ENCODE peak calls at places on chromosomes 16 and 17, in six cellular contexts. One of them, this sample, is unnamed.
A peak's percentile ranks its signal among the peaks of the same experiment; 100 is the strongest.

GRCh38 chr17:81403671-81404534 is 8.6 kb downstream of the BAHCC1 start:
- DNase-seq in SK-N-SH: peak; percentile 73
- DNase-seq in H1: no peak
- DNase-seq in HCT116: no peak
- DNase-seq in GM12878: no peak
- DNase-seq in HepG2: no peak
- DNase-seq in this sample: no peak

GRCh38 chr17:63842173-63842539 is 329 bp downstream of the SMARCD2 start:
- DNase-seq in SK-N-SH: no peak
- DNase-seq in H1: peak; percentile 63
- DNase-seq in HCT116: no peak
- DNase-seq in GM12878: no peak
- DNase-seq in HepG2: no peak
- DNase-seq in this sample: no peak

GRCh38 chr16:57422026-57422944 is 17.7 kb downstream of the CCL17 start:
- DNase-seq in SK-N-SH: peak; percentile 72
- DNase-seq in H1: peak; percentile 60
- DNase-seq in HCT116: no peak
- DNase-seq in GM12878: no peak
- DNase-seq in HepG2: peak; percentile 77
- DNase-seq in this sample: peak; percentile 42

GRCh38 chr17:64036198-64036922 is 15.9 kb upstream of the ICAM2 start:
- DNase-seq in SK-N-SH: no peak
- DNase-seq in H1: peak; percentile 65
- DNase-seq in HCT116: peak; percentile 27
- DNase-seq in GM12878: no peak
- DNase-seq in HepG2: peak; percentile 25
- DNase-seq in this sample: no peak

GRCh38 chr16:4917117-4917516 is 19.8 kb downstream of the PPL start:
- DNase-seq in SK-N-SH: no peak
- DNase-seq in H1: no peak
- DNase-seq in HCT116: no peak
- DNase-seq in GM12878: no peak
- DNase-seq in HepG2: no peak
- DNase-seq in this sample: no peak

GRCh38 chr16:17177242-17177967 is 293.4 kb downstream of the XYLT1 start:
- DNase-seq in SK-N-SH: no peak
- DNase-seq in H1: no peak
- DNase-seq in HCT116: no peak
- DNase-seq in GM12878: no peak
- DNase-seq in HepG2: no peak
- DNase-seq in this sample: no peak

GRCh38 chr16:47311738-47312505 is 148.9 kb downstream of the ITFG1 start:
- DNase-seq in SK-N-SH: no peak
- DNase-seq in H1: no peak
- DNase-seq in HCT116: peak; percentile 6
- DNase-seq in GM12878: no peak
- DNase-seq in HepG2: no peak
- DNase-seq in this sample: no peak

GRCh38 chr16:74465281-74465680 is 44.0 kb upstream of the CLEC18B start:
- DNase-seq in SK-N-SH: no peak
- DNase-seq in H1: no peak
- DNase-seq in HCT116: no peak
- DNase-seq in GM12878: no peak
- DNase-seq in HepG2: no peak
- DNase-seq in this sample: no peak

GRCh38 chr17:41340934-41341861 is 9.4 kb downstream of the KRT33A start:
- DNase-seq in SK-N-SH: no peak
- DNase-seq in H1: no peak
- DNase-seq in HCT116: no peak
- DNase-seq in GM12878: peak; percentile 41
- DNase-seq in HepG2: no peak
- DNase-seq in this sample: no peak

GRCh38 chr16:2785101-2785991 is 2.0 kb downstream of the PRSS33 start:
- DNase-seq in SK-N-SH: peak; percentile 70
- DNase-seq in H1: no peak
- DNase-seq in HCT116: no peak
- DNase-seq in GM12878: no peak
- DNase-seq in HepG2: no peak
- DNase-seq in this sample: no peak

GRCh38 chr16:10040136-10041080 is 141.8 kb downstream of the GRIN2A start:
- DNase-seq in SK-N-SH: peak; percentile 27
- DNase-seq in H1: no peak
- DNase-seq in HCT116: no peak
- DNase-seq in GM12878: no peak
- DNase-seq in HepG2: no peak
- DNase-seq in this sample: no peak

GRCh38 chr16:87254271-87254670 is 62.9 kb downstream of the C16orf95 start:
- DNase-seq in SK-N-SH: no peak
- DNase-seq in H1: no peak
- DNase-seq in HCT116: no peak
- DNase-seq in GM12878: no peak
- DNase-seq in HepG2: no peak
- DNase-seq in this sample: no peak

GRCh38 chr16:30060354-30061194 is 5.0 kb upstream of the ALDOA start:
- DNase-seq in SK-N-SH: no peak
- DNase-seq in H1: no peak
- DNase-seq in HCT116: no peak
- DNase-seq in GM12878: no peak
- DNase-seq in HepG2: no peak
- DNase-seq in this sample: no peak

GRCh38 chr17:66331038-66331816 is 28.8 kb downstream of the PRKCA start:
- DNase-seq in SK-N-SH: no peak
- DNase-seq in H1: no peak
- DNase-seq in HCT116: no peak
- DNase-seq in GM12878: no peak
- DNase-seq in HepG2: no peak
- DNase-seq in this sample: no peak

GRCh38 chr16:11627822-11628457 is 40.3 kb upstream of the SNN start:
- DNase-seq in SK-N-SH: no peak
- DNase-seq in H1: no peak
- DNase-seq in HCT116: peak; percentile 63
- DNase-seq in GM12878: no peak
- DNase-seq in HepG2: no peak
- DNase-seq in this sample: no peak

GRCh38 chr16:88886915-88887521 is 20.6 kb upstream of the PABPN1L start:
- DNase-seq in SK-N-SH: no peak
- DNase-seq in H1: no peak
- DNase-seq in HCT116: no peak
- DNase-seq in GM12878: no peak
- DNase-seq in HepG2: no peak
- DNase-seq in this sample: no peak

GRCh38 chr16:47780213-47780612 is 319.1 kb downstream of the PHKB start:
- DNase-seq in SK-N-SH: no peak
- DNase-seq in H1: no peak
- DNase-seq in HCT116: no peak
- DNase-seq in GM12878: no peak
- DNase-seq in HepG2: no peak
- DNase-seq in this sample: no peak

GRCh38 chr17:18129041-18129502 is 20.5 kb downstream of the MYO15A start:
- DNase-seq in SK-N-SH: no peak
- DNase-seq in H1: no peak
- DNase-seq in HCT116: no peak
- DNase-seq in GM12878: no peak
- DNase-seq in HepG2: no peak
- DNase-seq in this sample: no peak

GRCh38 chr17:16342979-16343378 is 10.3 kb downstream of the CENPV start:
- DNase-seq in SK-N-SH: no peak
- DNase-seq in H1: no peak
- DNase-seq in HCT116: no peak
- DNase-seq in GM12878: no peak
- DNase-seq in HepG2: no peak
- DNase-seq in this sample: no peak

GRCh38 chr16:54390095-54390494 is 103.5 kb upstream of the IRX3 start:
- DNase-seq in SK-N-SH: no peak
- DNase-seq in H1: no peak
- DNase-seq in HCT116: no peak
- DNase-seq in GM12878: no peak
- DNase-seq in HepG2: no peak
- DNase-seq in this sample: no peak

GRCh38 chr16:70746040-70746707 is 54.8 kb downstream of the VAC14 start:
- DNase-seq in SK-N-SH: peak; percentile 41
- DNase-seq in H1: no peak
- DNase-seq in HCT116: peak; percentile 51
- DNase-seq in GM12878: no peak
- DNase-seq in HepG2: peak; percentile 92
- DNase-seq in this sample: peak; percentile 25

GRCh38 chr16:89426736-89427525 is 63.4 kb downstream of the ANKRD11 start:
- DNase-seq in SK-N-SH: no peak
- DNase-seq in H1: no peak
- DNase-seq in HCT116: no peak
- DNase-seq in GM12878: no peak
- DNase-seq in HepG2: no peak
- DNase-seq in this sample: no peak

DNA sequence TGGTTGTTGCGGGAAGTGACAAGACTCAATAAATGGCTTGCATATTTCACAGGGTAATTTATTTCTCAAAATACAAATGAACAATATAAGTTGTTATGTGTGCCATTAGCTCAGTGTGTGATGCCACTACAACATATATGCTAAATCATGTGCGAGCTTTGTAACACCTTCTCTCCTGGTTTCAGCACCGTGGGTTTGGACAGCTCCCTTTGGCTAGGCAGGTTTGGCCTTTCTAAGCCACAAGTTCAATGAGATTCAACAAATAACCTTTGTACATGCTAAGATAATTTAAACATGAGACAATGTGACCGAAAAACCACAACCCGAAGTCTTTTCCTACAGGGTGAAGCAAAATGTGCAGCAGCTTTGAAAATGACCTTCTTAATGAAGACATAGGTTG is 563.9 kb downstream of the TMEM114 start:
- DNase-seq in SK-N-SH: no peak
- DNase-seq in H1: peak; percentile 69
- DNase-seq in HCT116: no peak
- DNase-seq in GM12878: no peak
- DNase-seq in HepG2: no peak
- DNase-seq in this sample: no peak
- TF ChIP-seq SIN3A in SK-N-SH: no peak
- TF ChIP-seq SIN3A in H1: no peak
- TF ChIP-seq SIN3A in HCT116: no peak
- TF ChIP-seq SIN3A in GM12878: no peak
- TF ChIP-seq SIN3A in HepG2: no peak
- TF ChIP-seq SIN3A in this sample: no peak

DNA sequence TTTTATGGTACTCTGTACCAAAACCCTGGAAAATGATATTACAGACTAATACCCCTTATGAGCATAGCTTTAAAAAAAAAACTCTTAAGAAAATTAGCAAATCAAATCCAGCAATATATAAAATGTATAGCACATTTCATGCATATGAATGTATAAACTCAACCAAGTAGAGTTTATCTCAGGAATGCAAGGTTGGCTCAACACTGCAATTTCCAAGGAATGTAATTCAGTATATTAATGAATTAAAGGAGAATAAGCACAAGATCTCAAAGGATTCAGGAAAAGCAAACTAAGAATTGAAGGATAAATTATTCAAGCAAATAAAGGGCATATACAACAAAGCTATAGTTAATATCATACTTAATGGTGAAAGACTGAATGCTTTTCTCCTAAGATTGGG is 61.9 kb upstream of the RPL38 start:
- DNase-seq in SK-N-SH: no peak
- DNase-seq in H1: no peak
- DNase-seq in HCT116: no peak
- DNase-seq in GM12878: no peak
- DNase-seq in HepG2: no peak
- DNase-seq in this sample: no peak
- H3K9me3 ChIP-seq in SK-N-SH: peaks cover 4% of the 10 kb centered on the region
- H3K9me3 ChIP-seq in H1: peaks cover 3% of the 10 kb centered on the region
- H3K9me3 ChIP-seq in HCT116: peaks cover 33% of the 10 kb centered on the region
- H3K9me3 ChIP-seq in GM12878: peaks cover 2% of the 10 kb centered on the region
- H3K9me3 ChIP-seq in HepG2: peaks cover 32% of the 10 kb centered on the region
- H3K9me3 ChIP-seq in this sample: peaks cover 19% of the 10 kb centered on the region

DNA sequence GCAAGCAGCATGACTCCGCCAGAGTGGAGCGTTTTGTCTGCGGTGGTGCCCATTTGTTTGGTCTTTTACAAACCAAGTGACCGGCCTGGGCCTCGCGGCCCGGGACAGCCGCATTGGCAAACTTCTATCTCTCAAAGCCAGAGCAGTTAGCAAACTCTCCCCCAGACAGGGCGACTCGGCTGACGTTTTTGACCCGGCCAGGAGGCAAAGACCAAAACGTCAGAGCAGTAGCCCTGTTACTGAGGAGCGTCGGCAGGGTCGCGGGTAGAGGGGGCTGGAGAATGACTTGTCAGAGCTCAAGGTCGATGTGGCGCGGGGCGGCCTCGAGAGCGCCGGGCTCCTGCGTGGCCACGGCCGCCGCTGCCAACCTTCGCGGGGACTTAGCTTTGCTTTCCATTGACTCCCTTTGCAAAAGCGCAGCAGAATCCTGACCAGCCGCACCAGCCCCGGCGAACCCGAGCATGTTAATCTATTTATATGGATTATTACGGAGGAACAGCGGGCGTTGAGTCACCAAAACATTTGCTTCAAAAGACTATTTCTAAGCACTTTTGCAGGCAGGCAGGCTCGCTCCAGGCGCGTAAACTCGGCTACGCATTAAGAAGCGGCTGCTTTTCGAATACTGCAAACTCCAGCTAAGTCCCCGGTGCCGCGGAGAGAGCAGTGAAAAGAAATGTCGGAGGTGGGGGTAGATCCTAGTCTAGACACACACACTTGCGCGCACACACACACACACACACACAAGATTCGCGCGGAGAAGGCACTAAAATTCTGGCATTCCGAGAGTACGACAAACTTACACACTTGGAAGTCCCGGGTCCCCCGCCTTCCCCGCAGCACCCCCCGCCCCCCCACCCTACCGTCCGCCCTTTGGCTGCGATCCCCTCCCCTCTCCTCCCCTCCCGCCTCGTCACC is 600 bp upstream of the SOX9 start:
- DNase-seq in SK-N-SH: peak; percentile 79
- DNase-seq in H1: peak; percentile 72
- DNase-seq in HCT116: peak; percentile 64
- DNase-seq in GM12878: no peak
- DNase-seq in HepG2: peak; percentile 79
- DNase-seq in this sample: no peak
- H3K4me3 ChIP-seq in SK-N-SH: peak overlapping the region; percentile 74
- H3K4me3 ChIP-seq in H1: peak overlapping the region; percentile 58
- H3K4me3 ChIP-seq in HCT116: peak overlapping the region; percentile 93
- H3K4me3 ChIP-seq in GM12878: peak overlapping the region; percentile 59
- H3K4me3 ChIP-seq in HepG2: peak overlapping the region; percentile 65
- H3K4me3 ChIP-seq in this sample: peak overlapping the region; percentile 76

DNA sequence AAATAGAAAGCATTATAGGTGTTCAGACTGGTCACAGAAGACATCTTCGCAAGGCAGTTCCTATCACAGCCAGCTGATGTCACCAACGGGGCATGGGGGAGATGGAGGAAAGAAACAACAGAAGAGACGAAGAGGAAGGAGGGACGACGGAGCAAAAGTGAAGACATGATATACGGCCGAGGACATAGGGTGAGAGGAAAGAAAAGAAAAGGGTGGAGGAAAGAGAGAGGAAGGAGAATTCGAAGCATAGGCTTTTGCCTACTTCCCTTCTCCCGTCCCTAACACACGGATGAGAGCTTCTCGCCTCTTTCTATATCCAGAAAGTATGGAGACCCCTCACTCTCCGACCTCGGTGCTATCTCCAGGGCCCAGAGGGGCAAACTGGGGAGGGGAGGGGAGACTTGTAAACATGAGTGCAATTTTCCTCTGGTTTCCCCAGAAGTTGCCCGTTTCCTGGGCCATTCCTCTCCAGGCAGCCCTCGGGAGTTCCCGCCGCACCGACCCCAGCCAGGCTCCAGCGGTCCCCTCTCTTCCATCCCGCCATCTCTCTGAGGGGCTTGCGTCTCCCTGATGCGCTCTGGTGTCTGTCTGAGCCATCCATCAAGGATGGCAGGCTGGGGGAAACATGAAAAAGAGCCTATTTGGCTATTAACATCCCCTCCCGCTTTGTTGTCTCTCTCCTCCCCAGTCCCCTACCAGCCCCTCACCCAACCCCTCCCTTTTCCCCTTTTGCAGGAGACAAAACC is 26.0 kb downstream of the COPZ2 start:
- DNase-seq in SK-N-SH: peak; percentile 59
- DNase-seq in H1: peak; percentile 72
- DNase-seq in HCT116: peak; percentile 35
- DNase-seq in GM12878: no peak
- DNase-seq in HepG2: peak; percentile 38
- DNase-seq in this sample: peak; percentile 20
- TF ChIP-seq SIN3A in SK-N-SH: no peak
- TF ChIP-seq SIN3A in H1: peak; percentile 49
- TF ChIP-seq SIN3A in HCT116: no peak
- TF ChIP-seq SIN3A in GM12878: no peak
- TF ChIP-seq SIN3A in HepG2: no peak
- TF ChIP-seq SIN3A in this sample: no peak